ENCODE peak calls at places on chromosomes 7 and 10, in eight cellular contexts. L is hippocampal formation; A is psoas muscle; O is T-helper 2 cell; R is endodermal cell; F is tibial artery; N is activated CD4-positive, alpha-beta T cell treated with anti-CD3 and anti-CD28 coated beads, Interleukin-2, amount 50 U/mL, for 24 hours; W is NCI-H1092 treated with DMSO at 0.1 percent for 48 hours. J is an unnamed sample.

GRCh38 chr7:149673006-149673405 is 100.4 kb downstream of the ZNF467 start:
- DNase-seq in L (no peak), A (no peak), O (no peak), R (no peak), F (no peak), N (no peak), W (no peak), J (no peak)

GRCh38 chr10:127872871-127873600 is 19.7 kb downstream of the CLRN3 start:
- DNase-seq in L (no peak), A (no peak), O (no peak), R (no peak), F (no peak), N (no peak), W (no peak), J (no peak)

GRCh38 chr7:135512135-135512887 is 2.4 kb upstream of the CNOT4 start:
- DNase-seq in L (peak; percentile 55), A (no peak), O (peak; percentile 36), R (no peak), F (no peak), N (no peak), W (peak; percentile 83), J (peak; percentile 76)

GRCh38 chr10:133269367-133269766 is 7.3 kb downstream of the ADAM8 start:
- DNase-seq in L (no peak), A (no peak), O (no peak), R (no peak), F (no peak), N (no peak), W (no peak), J (no peak)

GRCh38 chr7:155369-156000 is 36.9 kb upstream of the FAM20C start:
- DNase-seq in L (no peak), A (no peak), O (no peak), R (no peak), F (no peak), N (no peak), W (no peak), J (no peak)

GRCh38 chr7:50739744-50740455 is 42.8 kb downstream of the GRB10 start:
- DNase-seq in L (no peak), A (no peak), O (peak; percentile 83), R (no peak), F (no peak), N (no peak), W (no peak), J (no peak)

GRCh38 chr10:95560288-95561199 is 627 bp downstream of the SORBS1 start:
- DNase-seq in L (no peak), A (peak; percentile 73), O (peak; percentile 38), R (peak; percentile 88), F (peak; percentile 33), N (peak; percentile 4), W (peak; percentile 44), J (no peak)

GRCh38 chr7:94436018-94436604 is 41.4 kb downstream of the COL1A2 start:
- DNase-seq in L (peak; percentile 51), A (no peak), O (peak; percentile 10), R (peak; percentile 87), F (peak; percentile 80), N (peak; percentile 5), W (peak; percentile 80), J (peak; percentile 94)

GRCh38 chr10:77405771-77406241 is 231.8 kb downstream of the KCNMA1 start:
- DNase-seq in L (no peak), A (peak; percentile 84), O (no peak), R (peak; percentile 97), F (peak; percentile 85), N (no peak), W (peak; percentile 34), J (peak; percentile 51)

GRCh38 chr7:118918556-118918955 is 694.1 kb downstream of the ANKRD7 start:
- DNase-seq in L (no peak), A (no peak), O (no peak), R (no peak), F (no peak), N (no peak), W (peak; percentile 72), J (no peak)

GRCh38 chr10:47257396-47258120 is 42.4 kb upstream of the GDF10 start:
- DNase-seq in L (no peak), A (no peak), O (peak; percentile 26), R (no peak), F (no peak), N (no peak), W (no peak), J (no peak)

GRCh38 chr10:132004052-132004451 is 22.3 kb upstream of the BNIP3 start:
- DNase-seq in L (no peak), A (no peak), O (no peak), R (no peak), F (no peak), N (no peak), W (no peak), J (no peak)

GRCh38 chr10:114940735-114941134 is 2.7 kb downstream of the TRUB1 start:
- DNase-seq in L (no peak), A (no peak), O (no peak), R (no peak), F (no peak), N (no peak), W (no peak), J (peak; percentile 6)

GRCh38 chr10:6402960-6403359 is 177.1 kb downstream of the PRKCQ start:
- DNase-seq in L (no peak), A (no peak), O (no peak), R (no peak), F (no peak), N (no peak), W (no peak), J (no peak)

GRCh38 chr10:79112898-79113431 is 44.2 kb downstream of the ZMIZ1 start:
- DNase-seq in L (no peak), A (peak; percentile 94), O (no peak), R (peak; percentile 59), F (peak; percentile 61), N (no peak), W (peak; percentile 35), J (no peak)